ENCODE peak calls at places on chromosomes 16 and 17, in six cellular contexts. W is GDM1; S is SHP77; J is stimulated activated CD4-positive, alpha-beta T cell treated with anti-CD3 and anti-CD28 coated beads, TNF-alpha, amount 100 ng/mL, for 1 hour; L is GF-D8; I is EL. E is an unnamed sample.

GRCh38 chr17:10126554-10127493 is 71.6 kb downstream of the GAS7 start:
- DNase-seq in L (peak; percentile 50), I (peak; percentile 39), S (no peak), W (no peak), J (no peak), E (no peak)

GRCh38 chr17:50108556-50108955 is 13.4 kb downstream of the PDK2 start:
- DNase-seq in L (no peak), W (no peak), J (no peak), S (no peak), I (no peak), E (no peak)

GRCh38 chr16:53429221-53429943 is 4.9 kb upstream of the RBL2 start:
- DNase-seq in W (no peak), S (no peak), L (peak; percentile 43), I (peak; percentile 47), J (no peak), E (no peak)

GRCh38 chr17:29563816-29564215 is 3.0 kb downstream of the ABHD15 start:
- DNase-seq in L (no peak), J (no peak), I (no peak), S (no peak), W (no peak), E (no peak)

GRCh38 chr17:78951967-78952551 is 26.9 kb upstream of the TIMP2 start:
- DNase-seq in J (no peak), I (no peak), S (no peak), W (no peak), L (no peak), E (no peak)

GRCh38 chr17:49996495-49997255 is 1.7 kb upstream of the DLX3 start:
- DNase-seq in J (peak; percentile 41), I (peak; percentile 40), L (no peak), W (peak; percentile 40), S (peak; percentile 20), E (peak; percentile 17)

GRCh38 chr17:72915631-72916081 is 176.8 kb downstream of the SLC39A11 start:
- DNase-seq in L (no peak), J (no peak), I (no peak), W (no peak), S (no peak), E (no peak)

GRCh38 chr16:35557731-35558130 is 2098.3 kb downstream of the TP53TG3F start:
- DNase-seq in L (no peak), S (no peak), I (no peak), W (no peak), J (no peak), E (no peak)

GRCh38 chr17:35898283-35899070 is 18.3 kb upstream of the CCL5 start:
- DNase-seq in J (no peak), I (no peak), L (peak; percentile 63), S (no peak), W (no peak), E (peak; percentile 71)

GRCh38 chr16:81480856-81481821 is 36.5 kb downstream of the CMIP start:
- DNase-seq in J (no peak), S (no peak), L (peak; percentile 92), W (peak; percentile 39), I (peak; percentile 77), E (peak; percentile 15)

GRCh38 chr17:80248894-80249710 is 11.6 kb upstream of the RNF213 start:
- DNase-seq in L (no peak), I (no peak), W (no peak), J (no peak), S (no peak), E (no peak)

GRCh38 chr16:81786321-81786720 is 7.2 kb downstream of the PLCG2 start:
- DNase-seq in W (no peak), L (no peak), J (no peak), I (peak; percentile 15), S (no peak), E (no peak)